ENCODE peak calls at places on chromosomes 7 and 10, in five cellular contexts. One of them, this sample, is unnamed.

GRCh38 chr7:139895141-139895829 is 66.2 kb downstream of the TBXAS1 start:
- DNase-seq in HCT116: no peak
- DNase-seq in H1: no peak
- DNase-seq in K562: no peak
- DNase-seq in SK-N-SH: no peak
- DNase-seq in this sample: no peak

GRCh38 chr7:780516-780915 is 51.8 kb upstream of the SUN1 start:
- DNase-seq in K562: no peak
- DNase-seq in H1: no peak
- DNase-seq in HCT116: no peak
- DNase-seq in SK-N-SH: no peak
- DNase-seq in this sample: no peak

GRCh38 chr7:132485600-132486594 is 90.4 kb downstream of the PLXNA4 start:
- DNase-seq in HCT116: no peak
- DNase-seq in K562: no peak
- DNase-seq in SK-N-SH: no peak
- DNase-seq in H1: no peak
- DNase-seq in this sample: no peak

GRCh38 chr10:79063661-79064490 is 4.9 kb upstream of the ZMIZ1 start:
- DNase-seq in H1: no peak
- DNase-seq in K562: no peak
- DNase-seq in SK-N-SH: no peak
- DNase-seq in HCT116: no peak
- DNase-seq in this sample: no peak

GRCh38 chr10:97498841-97499560 is at the start of gene UBTD1:
- DNase-seq in H1: no peak
- DNase-seq in K562: peak
- DNase-seq in SK-N-SH: peak
- DNase-seq in HCT116: no peak
- DNase-seq in this sample: peak

GRCh38 chr10:320787-321186 is 185.5 kb downstream of the ZMYND11 start:
- DNase-seq in HCT116: no peak
- DNase-seq in H1: no peak
- DNase-seq in K562: no peak
- DNase-seq in SK-N-SH: no peak
- DNase-seq in this sample: no peak

GRCh38 chr7:105691029-105691691 is 109.9 kb upstream of the EFCAB10 start:
- DNase-seq in K562: no peak
- DNase-seq in SK-N-SH: no peak
- DNase-seq in H1: no peak
- DNase-seq in HCT116: no peak
- DNase-seq in this sample: no peak

GRCh38 chr10:78236416-78237015 is 202.9 kb downstream of the RPS24 start:
- DNase-seq in H1: no peak
- DNase-seq in K562: no peak
- DNase-seq in HCT116: no peak
- DNase-seq in SK-N-SH: no peak
- DNase-seq in this sample: no peak

GRCh38 chr7:22586806-22587180 is 86.8 kb upstream of the STEAP1B start:
- DNase-seq in HCT116: no peak
- DNase-seq in K562: no peak
- DNase-seq in H1: no peak
- DNase-seq in SK-N-SH: no peak
- DNase-seq in this sample: peak

GRCh38 chr7:3307437-3307836 is 6.4 kb downstream of the SDK1 start:
- DNase-seq in HCT116: no peak
- DNase-seq in K562: no peak
- DNase-seq in SK-N-SH: no peak
- DNase-seq in H1: no peak
- DNase-seq in this sample: no peak

GRCh38 chr7:28149291-28150101 is 31.1 kb downstream of the JAZF1 start:
- DNase-seq in HCT116: no peak
- DNase-seq in H1: no peak
- DNase-seq in SK-N-SH: no peak
- DNase-seq in K562: no peak
- DNase-seq in this sample: no peak

GRCh38 chr7:30260246-30260768 is 24.1 kb upstream of the ZNRF2 start:
- DNase-seq in H1: no peak
- DNase-seq in K562: no peak
- DNase-seq in HCT116: no peak
- DNase-seq in SK-N-SH: no peak
- DNase-seq in this sample: no peak

GRCh38 chr10:9331583-9332008 is 1277.1 kb downstream of the GATA3 start:
- DNase-seq in K562: peak
- DNase-seq in HCT116: peak
- DNase-seq in SK-N-SH: peak
- DNase-seq in H1: no peak
- DNase-seq in this sample: peak

GRCh38 chr10:116947838-116948529 is 57.0 kb downstream of the SHTN1 start:
- DNase-seq in H1: no peak
- DNase-seq in SK-N-SH: no peak
- DNase-seq in HCT116: peak
- DNase-seq in K562: no peak
- DNase-seq in this sample: no peak

GRCh38 chr10:102379383-102379782 is 16.1 kb upstream of the NFKB2 start:
- DNase-seq in HCT116: no peak
- DNase-seq in H1: no peak
- DNase-seq in SK-N-SH: no peak
- DNase-seq in K562: no peak
- DNase-seq in this sample: no peak

GRCh38 chr7:29573594-29573993 is 10.0 kb downstream of the PRR15 start:
- DNase-seq in SK-N-SH: no peak
- DNase-seq in K562: no peak
- DNase-seq in H1: no peak
- DNase-seq in HCT116: no peak
- DNase-seq in this sample: no peak

GRCh38 chr10:65313406-65313805 is 1612.4 kb upstream of the LRRTM3 start:
- DNase-seq in K562: no peak
- DNase-seq in HCT116: no peak
- DNase-seq in SK-N-SH: no peak
- DNase-seq in H1: no peak
- DNase-seq in this sample: no peak

GRCh38 chr7:44914992-44915607 is 29.8 kb upstream of the PURB start:
- DNase-seq in HCT116: no peak
- DNase-seq in SK-N-SH: no peak
- DNase-seq in K562: no peak
- DNase-seq in H1: no peak
- DNase-seq in this sample: no peak

GRCh38 chr10:108360187-108360586 is 1195.7 kb upstream of the SORCS1 start:
- DNase-seq in H1: no peak
- DNase-seq in K562: no peak
- DNase-seq in SK-N-SH: no peak
- DNase-seq in HCT116: no peak
- DNase-seq in this sample: no peak

GRCh38 chr7:6139189-6139996 is 108.2 kb downstream of the ANKRD61 start:
- DNase-seq in HCT116: no peak
- DNase-seq in SK-N-SH: no peak
- DNase-seq in K562: no peak
- DNase-seq in H1: no peak
- DNase-seq in this sample: no peak

DNA sequence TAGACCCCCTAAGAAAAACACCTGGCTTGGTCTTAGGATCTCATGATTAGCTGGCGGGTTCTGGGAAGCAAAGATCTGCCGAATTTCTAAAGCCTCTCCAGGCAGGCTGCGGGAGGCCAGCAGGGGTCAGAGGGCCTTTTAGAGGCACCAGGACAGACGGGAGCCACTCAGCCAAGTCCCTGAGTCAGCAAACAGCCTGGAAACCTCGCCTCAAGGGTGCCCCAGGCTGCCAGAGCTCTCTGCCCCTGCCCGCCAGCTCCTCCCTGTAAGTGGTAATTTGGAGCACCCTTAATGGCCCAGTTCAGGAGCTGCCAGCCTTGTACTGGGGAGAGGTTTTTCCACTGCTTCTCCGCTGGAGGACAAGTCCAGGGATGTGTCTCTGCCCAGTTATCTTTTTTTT is 88.7 kb downstream of the HIP1 start:
- DNase-seq in H1: no peak
- DNase-seq in HCT116: no peak
- DNase-seq in SK-N-SH: no peak
- DNase-seq in K562: no peak
- DNase-seq in this sample: no peak
- TF ChIP-seq JUND in H1: no peak
- TF ChIP-seq JUND in HCT116: no peak
- TF ChIP-seq JUND in SK-N-SH: no peak
- TF ChIP-seq JUND in K562: no peak
- TF ChIP-seq JUND in this sample: no peak

DNA sequence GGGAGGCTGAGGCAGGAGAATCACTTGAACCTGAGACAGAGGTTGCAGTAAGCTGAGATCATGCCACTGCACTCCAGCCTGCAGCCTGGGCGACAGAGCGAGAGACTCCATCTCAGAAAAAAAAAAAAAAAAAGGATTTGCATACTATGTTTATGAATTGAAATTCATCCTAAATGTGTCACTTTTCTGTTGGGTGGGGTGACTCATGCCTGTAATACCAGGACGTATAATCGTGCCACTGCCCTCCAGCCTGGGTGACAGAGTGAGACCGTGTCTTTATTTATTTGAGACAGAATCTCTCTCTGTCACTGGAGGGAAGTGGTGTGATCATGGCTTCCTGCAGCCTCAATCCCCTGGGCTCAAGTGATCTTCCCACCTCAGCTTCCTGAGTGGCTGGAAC is 5.8 kb downstream of the ZNF212 start:
- DNase-seq in H1: no peak
- DNase-seq in SK-N-SH: no peak
- DNase-seq in K562: no peak
- DNase-seq in HCT116: no peak
- DNase-seq in this sample: no peak
- TF ChIP-seq JUND in H1: no peak
- TF ChIP-seq JUND in SK-N-SH: no peak
- TF ChIP-seq JUND in K562: no peak
- TF ChIP-seq JUND in HCT116: no peak
- TF ChIP-seq JUND in this sample: no peak

DNA sequence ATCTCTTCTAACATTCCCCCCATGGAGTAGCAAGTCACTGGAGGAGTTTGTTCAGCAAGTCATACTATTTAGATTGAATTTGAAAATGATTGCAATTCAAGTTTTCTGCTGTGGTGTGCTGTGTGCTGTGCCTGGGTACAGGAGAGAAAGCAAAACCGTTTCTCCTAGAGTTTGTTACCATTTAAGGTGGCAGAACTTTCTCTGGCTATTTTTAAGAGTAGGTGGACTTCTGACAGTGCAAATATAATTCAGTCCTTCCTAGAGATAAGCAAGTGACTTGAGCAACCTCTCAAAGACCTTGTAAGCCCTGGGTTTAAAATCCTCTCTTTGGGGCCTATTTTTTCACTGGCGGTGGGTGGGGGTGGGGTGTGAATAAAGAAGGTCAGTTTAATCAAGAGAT is 42.9 kb upstream of the FGL2 start:
- DNase-seq in H1: no peak
- DNase-seq in HCT116: no peak
- DNase-seq in SK-N-SH: no peak
- DNase-seq in K562: no peak
- DNase-seq in this sample: no peak
- TF ChIP-seq JUND in H1: no peak
- TF ChIP-seq JUND in HCT116: no peak
- TF ChIP-seq JUND in SK-N-SH: no peak
- TF ChIP-seq JUND in K562: no peak
- TF ChIP-seq JUND in this sample: no peak

GRCh38 chr7:156578578-156578940 is 62.0 kb upstream of the RNF32 start:
- DNase-seq in H1: no peak
- DNase-seq in HCT116: no peak
- DNase-seq in K562: no peak
- DNase-seq in SK-N-SH: no peak
- DNase-seq in this sample: no peak

GRCh38 chr7:156579566-156579965 is 61.0 kb upstream of the RNF32 start:
- DNase-seq in SK-N-SH: no peak
- DNase-seq in H1: no peak
- DNase-seq in HCT116: no peak
- DNase-seq in K562: no peak
- DNase-seq in this sample: no peak

GRCh38 chr7:156577645-156578577 is 62.7 kb upstream of the RNF32 start:
- DNase-seq in HCT116: no peak
- DNase-seq in SK-N-SH: no peak
- DNase-seq in H1: no peak
- DNase-seq in K562: no peak
- DNase-seq in this sample: no peak

GRCh38 chr7:156580036-156580435 is 60.5 kb upstream of the RNF32 start:
- DNase-seq in SK-N-SH: no peak
- DNase-seq in H1: no peak
- DNase-seq in HCT116: no peak
- DNase-seq in K562: no peak
- DNase-seq in this sample: no peak

GRCh38 chr7:156578978-156579430 is 61.6 kb upstream of the RNF32 start:
- DNase-seq in SK-N-SH: no peak
- DNase-seq in HCT116: no peak
- DNase-seq in H1: no peak
- DNase-seq in K562: no peak
- DNase-seq in this sample: no peak
- TF ChIP-seq JUND in SK-N-SH: no peak
- TF ChIP-seq JUND in HCT116: no peak
- TF ChIP-seq JUND in H1: no peak
- TF ChIP-seq JUND in K562: no peak
- TF ChIP-seq JUND in this sample: no peak

GRCh38 chr10:21521910-21522533 is 3.5 kb downstream of the SKIDA1 start:
- DNase-seq in K562: no peak
- DNase-seq in SK-N-SH: no peak
- DNase-seq in H1: no peak
- DNase-seq in HCT116: no peak
- DNase-seq in this sample: no peak

GRCh38 chr10:21519327-21519933 is 6.1 kb downstream of the SKIDA1 start:
- DNase-seq in HCT116: no peak
- DNase-seq in H1: no peak
- DNase-seq in SK-N-SH: no peak
- DNase-seq in K562: no peak
- DNase-seq in this sample: no peak

GRCh38 chr10:21518629-21519321 is 6.7 kb downstream of the SKIDA1 start:
- DNase-seq in SK-N-SH: no peak
- DNase-seq in HCT116: no peak
- DNase-seq in H1: no peak
- DNase-seq in K562: no peak
- DNase-seq in this sample: no peak

GRCh38 chr10:21517983-21518628 is 7.4 kb downstream of the SKIDA1 start:
- DNase-seq in K562: no peak
- DNase-seq in H1: no peak
- DNase-seq in SK-N-SH: no peak
- DNase-seq in HCT116: no peak
- DNase-seq in this sample: no peak

DNA sequence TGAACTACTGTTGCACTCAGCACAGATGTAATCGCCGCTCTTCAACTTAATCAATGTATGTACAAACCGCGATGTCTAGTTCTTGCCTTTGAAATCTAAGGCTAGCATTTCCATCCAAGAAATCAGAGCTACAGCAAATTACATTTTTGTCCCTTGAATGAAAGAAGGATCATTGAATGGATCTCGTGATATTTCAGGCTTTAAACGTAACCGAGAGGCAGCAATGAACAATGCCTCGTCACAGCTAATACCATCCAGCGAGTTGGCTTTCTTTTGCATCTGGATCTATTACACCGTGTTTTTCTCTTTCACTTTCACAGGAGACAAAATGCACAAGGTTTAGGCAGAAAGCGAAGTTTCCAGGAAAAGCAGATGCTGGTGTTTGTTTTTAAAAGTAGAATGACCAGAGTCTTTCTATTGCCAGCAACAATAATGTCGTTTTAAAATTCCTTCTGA is 5.5 kb downstream of the SKIDA1 start:
- DNase-seq in SK-N-SH: no peak
- DNase-seq in H1: no peak
- DNase-seq in K562: no peak
- DNase-seq in HCT116: no peak
- DNase-seq in this sample: no peak
- TF ChIP-seq JUND in SK-N-SH: no peak
- TF ChIP-seq JUND in H1: no peak
- TF ChIP-seq JUND in K562: no peak
- TF ChIP-seq JUND in HCT116: no peak
- TF ChIP-seq JUND in this sample: no peak

This sample was measured in T47D.